ENCODE peak calls at places on chromosomes 3 and 15, in ten cellular contexts. K is ELR, G is iris pigment epithelial cell, J is T-helper 9 cell, V is foreskin fibroblast, F is right cardiac atrium, Y is H54, C is hepatic stellate cell, W is uterus, R is AG10803. Z is an unnamed sample.

GRCh38 chr3:150292891-150293290 is 115.2 kb upstream of the TSC22D2 start:
- DNase-seq in F (no peak), G (peak; percentile 95), R (peak; percentile 97), J (no peak), Y (no peak), C (peak; percentile 16), K (peak; percentile 87), V (peak; percentile 93), W (no peak), Z (peak; percentile 67)

GRCh38 chr3:175107231-175107630 is 248.1 kb downstream of the NAALADL2 start:
- DNase-seq in W (no peak), R (no peak), F (no peak), Y (no peak), V (no peak), C (no peak), G (peak; percentile 39), K (peak; percentile 12), J (no peak), Z (no peak)

GRCh38 chr3:23542079-23542478 is 263.7 kb upstream of the UBE2E1 start:
- DNase-seq in Y (no peak), W (no peak), C (no peak), F (no peak), V (no peak), J (no peak), G (no peak), R (no peak), K (no peak), Z (no peak)

GRCh38 chr15:63392355-63393009 is 10.8 kb upstream of the CA12 start:
- DNase-seq in K (no peak), G (no peak), J (no peak), Y (no peak), F (no peak), V (no peak), C (no peak), R (no peak), W (no peak), Z (no peak)

GRCh38 chr3:113698891-113699465 is 2.5 kb upstream of the USF3 start:
- DNase-seq in F (peak; percentile 22), W (peak; percentile 22), V (peak; percentile 52), R (peak; percentile 8), K (no peak), Y (no peak), C (no peak), G (peak; percentile 34), J (no peak), Z (peak; percentile 11)

GRCh38 chr3:184320099-184320445 is 5.7 kb downstream of the EIF4G1 start:
- DNase-seq in K (peak; percentile 98), W (peak; percentile 97), F (peak; percentile 99), Y (peak; percentile 99), G (peak; percentile 98), J (no peak), R (peak; percentile 97), V (peak; percentile 99), C (peak; percentile 99), Z (peak; percentile 99)

GRCh38 chr3:194503101-194503531 is 16.3 kb upstream of the ATP13A3 start:
- DNase-seq in J (no peak), G (peak; percentile 50), K (no peak), R (no peak), F (no peak), C (no peak), W (no peak), V (peak; percentile 77), Y (no peak), Z (no peak)

GRCh38 chr3:69297525-69297924 is 88.4 kb downstream of the FRMD4B start:
- DNase-seq in V (peak; percentile 12), C (no peak), R (no peak), G (no peak), K (no peak), F (no peak), Y (no peak), W (no peak), J (no peak), Z (no peak)

GRCh38 chr3:134328147-134328591 is 46.1 kb downstream of the AMOTL2 start:
- DNase-seq in G (peak; percentile 94), V (peak; percentile 93), W (no peak), J (no peak), Y (no peak), F (no peak), K (peak; percentile 97), R (peak; percentile 96), C (peak; percentile 75), Z (peak; percentile 95)

GRCh38 chr3:64859625-64860590 is 172.1 kb upstream of the ADAMTS9 start:
- DNase-seq in F (no peak), G (peak; percentile 35), J (no peak), R (peak; percentile 69), C (peak; percentile 15), Y (no peak), K (no peak), W (no peak), V (peak; percentile 42), Z (peak; percentile 78)

GRCh38 chr15:98063871-98064270 is 103.4 kb downstream of the ARRDC4 start:
- DNase-seq in W (no peak), C (no peak), V (no peak), R (peak; percentile 50), G (no peak), K (no peak), F (no peak), J (no peak), Y (no peak), Z (no peak)

GRCh38 chr3:48543271-48543866 is 13.2 kb downstream of the PFKFB4 start:
- DNase-seq in K (no peak), F (no peak), R (peak; percentile 43), Y (no peak), C (no peak), J (no peak), V (peak; percentile 58), G (no peak), W (peak; percentile 14), Z (no peak)

GRCh38 chr3:148211725-148212124 is 486.0 kb upstream of the AGTR1 start:
- DNase-seq in Y (no peak), C (no peak), R (peak; percentile 38), G (peak; percentile 67), V (peak; percentile 54), W (no peak), F (no peak), J (no peak), K (peak; percentile 52), Z (peak; percentile 54)

GRCh38 chr3:125322166-125322565 is 53.0 kb downstream of the ZNF148 start:
- DNase-seq in J (no peak), F (no peak), C (no peak), R (peak; percentile 73), K (peak; percentile 19), V (peak; percentile 70), Y (no peak), W (no peak), G (peak; percentile 43), Z (peak; percentile 35)

GRCh38 chr3:31733234-31733667 is 200.5 kb downstream of the STT3B start:
- DNase-seq in R (no peak), C (no peak), W (peak; percentile 27), F (no peak), J (no peak), K (no peak), V (no peak), G (no peak), Y (no peak), Z (peak; percentile 68)

GRCh38 chr3:115627180-115628074 is 4.1 kb downstream of the GAP43 start:
- DNase-seq in K (no peak), V (no peak), G (no peak), C (no peak), F (no peak), W (no peak), Y (no peak), J (no peak), R (no peak), Z (peak; percentile 48)

GRCh38 chr15:78943692-78944091 is 1.2 kb downstream of the CTSH start:
- DNase-seq in C (no peak), W (no peak), G (no peak), F (no peak), K (no peak), R (no peak), V (no peak), Y (no peak), J (no peak), Z (peak; percentile 49)

GRCh38 chr3:50423543-50423942 is 64.2 kb upstream of the TMEM115 start:
- DNase-seq in R (no peak), G (no peak), K (no peak), Y (no peak), J (no peak), F (no peak), C (no peak), W (no peak), V (no peak), Z (no peak)

GRCh38 chr15:100880139-100880896 is 687 bp downstream of the ALDH1A3 start:
- DNase-seq in V (no peak), J (no peak), K (peak; percentile 46), W (no peak), Y (no peak), G (no peak), C (no peak), F (no peak), R (peak; percentile 15), Z (peak; percentile 58)

GRCh38 chr15:101521563-101521962 is 32.1 kb upstream of the PCSK6 start:
- DNase-seq in G (no peak), J (no peak), F (no peak), V (no peak), K (no peak), W (no peak), Y (no peak), C (no peak), R (no peak), Z (no peak)

GRCh38 chr3:27312044-27312668 is 57.0 kb downstream of the NEK10 start:
- DNase-seq in W (no peak), K (peak; percentile 80), Y (peak; percentile 19), G (peak; percentile 76), R (peak; percentile 77), V (peak; percentile 84), C (peak; percentile 40), J (no peak), F (no peak), Z (peak; percentile 88)

GRCh38 chr3:17087509-17087908 is 202.8 kb downstream of the PLCL2 start:
- DNase-seq in K (no peak), R (no peak), C (no peak), W (no peak), Y (no peak), G (no peak), V (no peak), F (no peak), J (no peak), Z (no peak)

GRCh38 chr15:31262901-31263671 is 63.5 kb upstream of the KLF13 start:
- DNase-seq in F (no peak), V (peak; percentile 64), R (peak; percentile 48), Y (no peak), C (no peak), K (no peak), J (no peak), G (peak; percentile 21), W (peak; percentile 16), Z (no peak)

GRCh38 chr3:40639006-40639405 is 114.2 kb downstream of the ZNF621 start:
- DNase-seq in G (no peak), C (no peak), F (no peak), J (no peak), Y (no peak), V (no peak), R (no peak), W (no peak), K (no peak), Z (no peak)

Z was measured in astrocyte of the hippocampus.